ENCODE peak calls at places on chromosome 3, in seven cellular contexts. X is suprapubic skin, H is gastrocnemius medialis, L is stomach, I is Peyer's patch, F is right cardiac atrium, W is PC-9. U is an unnamed sample.

GRCh38 chr3:123138819-123139517 is 62.8 kb upstream of the SEC22A start:
- DNase-seq in X (no peak), H (no peak), L (no peak), I (no peak), F (no peak), W (no peak), U (no peak)

GRCh38 chr3:45464336-45464809 is 76.0 kb downstream of the LARS2 start:
- DNase-seq in X (peak; percentile 53), H (no peak), L (no peak), I (no peak), F (peak; percentile 75), W (no peak), U (no peak)

GRCh38 chr3:43692085-43692484 is 1.3 kb downstream of the ABHD5 start:
- DNase-seq in X (no peak), H (no peak), L (no peak), I (no peak), F (no peak), W (peak; percentile 83), U (no peak)

GRCh38 chr3:115655761-115656282 is 32.5 kb downstream of the GAP43 start:
- DNase-seq in X (no peak), H (no peak), L (no peak), I (no peak), F (no peak), W (no peak), U (no peak)

GRCh38 chr3:116179091-116179490 is 266.2 kb downstream of the LSAMP start:
- DNase-seq in X (no peak), H (no peak), L (no peak), I (no peak), F (no peak), W (no peak), U (no peak)

GRCh38 chr3:4314688-4315087 is 11.5 kb downstream of the SETMAR start:
- DNase-seq in X (no peak), H (no peak), L (no peak), I (no peak), F (no peak), W (no peak), U (no peak)

GRCh38 chr3:126998320-126998719 is 15.4 kb downstream of the PLXNA1 start:
- DNase-seq in X (no peak), H (no peak), L (no peak), I (no peak), F (no peak), W (no peak), U (no peak)

GRCh38 chr3:120049881-120050539 is 44.2 kb downstream of the GSK3B start:
- DNase-seq in X (no peak), H (no peak), L (no peak), I (no peak), F (no peak), W (no peak), U (no peak)

GRCh38 chr3:41966206-41966605 is 4.3 kb upstream of the ULK4 start:
- DNase-seq in X (no peak), H (no peak), L (no peak), I (no peak), F (no peak), W (no peak), U (no peak)

GRCh38 chr3:41265823-41266273 is 66.5 kb downstream of the CTNNB1 start:
- DNase-seq in X (no peak), H (no peak), L (no peak), I (no peak), F (no peak), W (no peak), U (no peak)

GRCh38 chr3:111803123-111803593 is 55.9 kb upstream of the PHLDB2 start:
- DNase-seq in X (peak; percentile 91), H (peak; percentile 34), L (peak; percentile 33), I (peak; percentile 27), F (peak; percentile 75), W (peak; percentile 98), U (peak; percentile 90)

GRCh38 chr3:67947808-67948508 is 293.5 kb upstream of the SUCLG2 start:
- DNase-seq in X (no peak), H (no peak), L (no peak), I (peak; percentile 36), F (no peak), W (no peak), U (no peak)

GRCh38 chr3:16134173-16134928 is 40.1 kb upstream of the GALNT15 start:
- DNase-seq in X (no peak), H (no peak), L (no peak), I (no peak), F (no peak), W (no peak), U (no peak)

GRCh38 chr3:194397757-194398312 is 1.2 kb downstream of the GP5 start:
- DNase-seq in X (no peak), H (no peak), L (no peak), I (no peak), F (peak; percentile 68), W (no peak), U (no peak)

GRCh38 chr3:43291546-43291945 is 5.2 kb downstream of the SNRK start:
- DNase-seq in X (no peak), H (no peak), L (no peak), I (no peak), F (no peak), W (no peak), U (no peak)

GRCh38 chr3:124887177-124887995 is at the start of gene ITGB5:
- DNase-seq in X (peak; percentile 87), H (peak; percentile 81), L (peak; percentile 83), I (no peak), F (peak; percentile 94), W (peak; percentile 56), U (peak; percentile 82)

GRCh38 chr3:124887996-124888298 is 782 bp upstream of the ITGB5 start:
- DNase-seq in X (no peak), H (no peak), L (no peak), I (no peak), F (no peak), W (no peak), U (no peak)

GRCh38 chr3:124885466-124886167 is 1.5 kb downstream of the ITGB5 start:
- DNase-seq in X (no peak), H (no peak), L (no peak), I (no peak), F (no peak), W (no peak), U (no peak)

GRCh38 chr3:124888482-124889441 is 1.6 kb upstream of the ITGB5 start:
- DNase-seq in X (no peak), H (no peak), L (no peak), I (no peak), F (no peak), W (no peak), U (no peak)

DNA sequence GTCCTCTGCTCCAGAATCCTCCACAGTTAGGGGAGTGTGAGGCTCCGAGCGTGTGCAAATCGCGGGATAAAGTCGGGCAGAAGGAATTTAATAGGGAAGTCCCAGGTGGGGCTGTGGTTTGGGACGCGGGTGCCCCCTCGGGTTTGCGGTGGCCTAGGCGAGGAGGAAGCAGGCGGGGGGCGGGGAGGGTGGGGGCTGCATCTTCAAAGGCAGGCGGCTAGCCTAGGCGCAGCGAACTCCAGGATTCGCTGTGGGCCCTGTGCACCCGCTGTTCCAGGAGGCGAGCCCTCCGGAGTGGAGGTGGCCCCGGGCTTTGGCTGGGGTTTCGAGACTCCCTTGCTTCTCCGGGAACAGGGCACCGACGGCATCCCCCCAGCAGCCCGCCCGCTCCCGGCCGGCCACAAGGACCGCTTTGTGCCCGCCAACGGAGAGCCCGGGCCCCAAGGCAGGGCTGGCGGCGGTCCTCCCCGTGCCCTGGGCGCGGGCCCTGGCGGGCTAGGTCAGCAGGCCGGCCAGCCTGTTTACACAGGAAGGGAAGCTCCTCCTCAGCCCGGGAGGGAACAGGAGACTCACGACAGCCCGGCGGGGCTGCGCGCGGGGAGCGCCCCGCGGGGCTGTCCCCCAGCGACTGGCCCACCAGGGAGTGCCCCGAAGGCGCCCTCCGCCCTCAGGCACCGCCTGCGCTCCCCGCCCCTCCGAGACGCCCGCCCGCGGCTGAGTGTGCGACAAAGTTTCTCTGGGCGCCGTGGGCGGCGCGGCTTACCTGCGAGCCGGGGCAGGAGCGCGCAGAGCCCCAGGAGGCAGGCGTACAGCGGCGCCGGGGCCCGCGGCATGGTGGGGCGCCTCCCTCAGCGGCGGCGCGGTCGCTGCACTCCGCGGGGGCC is 755 bp downstream of the ITGB5 start:
- DNase-seq in X (peak; percentile 72), H (peak; percentile 32), L (peak; percentile 71), I (no peak), F (peak; percentile 78), W (peak; percentile 56), U (no peak)
- H3K27ac ChIP-seq in X (peak overlapping the region; percentile 97), H (peak overlapping the region; percentile 92), L (peak overlapping the region; percentile 93), I (peak overlapping the region; percentile 96), F (peak overlapping the region; percentile 37), W (peak overlapping the region; percentile 69), U (peak overlapping the region; percentile 78)

GRCh38 chr3:187293977-187294376 is 2.4 kb upstream of the MASP1 start:
- DNase-seq in X (no peak), H (no peak), L (no peak), I (no peak), F (no peak), W (no peak), U (no peak)
- H3K27ac ChIP-seq in X (peak overlapping the region; percentile 34), H (no peak overlapping the region), L (no peak overlapping the region), I (no peak overlapping the region), F (peak overlapping the region; percentile 20), W (no peak overlapping the region), U (no peak overlapping the region)

GRCh38 chr3:31466866-31467265 is 65.9 kb upstream of the STT3B start:
- DNase-seq in X (no peak), H (no peak), L (no peak), I (no peak), F (no peak), W (no peak), U (no peak)
- H3K27ac ChIP-seq in X (no peak overlapping the region), H (no peak overlapping the region), L (no peak overlapping the region), I (no peak overlapping the region), F (no peak overlapping the region), W (no peak overlapping the region), U (no peak overlapping the region)

GRCh38 chr3:171979081-171979480 is 60.3 kb upstream of the FNDC3B start:
- DNase-seq in X (no peak), H (no peak), L (no peak), I (no peak), F (no peak), W (no peak), U (no peak)

GRCh38 chr3:171977426-171977825 is 62.0 kb upstream of the FNDC3B start:
- DNase-seq in X (no peak), H (no peak), L (no peak), I (no peak), F (no peak), W (peak; percentile 31), U (no peak)

GRCh38 chr3:171976526-171976925 is 62.9 kb upstream of the FNDC3B start:
- DNase-seq in X (no peak), H (no peak), L (no peak), I (no peak), F (no peak), W (peak; percentile 1), U (no peak)

GRCh38 chr3:171978390-171978789 is 61.0 kb upstream of the FNDC3B start:
- DNase-seq in X (no peak), H (no peak), L (no peak), I (no peak), F (no peak), W (peak; percentile 1), U (no peak)

GRCh38 chr3:171977860-171978259 is 61.5 kb upstream of the FNDC3B start:
- DNase-seq in X (no peak), H (no peak), L (no peak), I (no peak), F (no peak), W (peak; percentile 19), U (no peak)
- H3K27ac ChIP-seq in X (no peak overlapping the region), H (no peak overlapping the region), L (no peak overlapping the region), I (no peak overlapping the region), F (no peak overlapping the region), W (no peak overlapping the region), U (no peak overlapping the region)

GRCh38 chr3:141262306-141262705 is 30.7 kb downstream of the PXYLP1 start:
- DNase-seq in X (no peak), H (no peak), L (no peak), I (no peak), F (no peak), W (no peak), U (no peak)
- H3K27ac ChIP-seq in X (no peak overlapping the region), H (no peak overlapping the region), L (no peak overlapping the region), I (no peak overlapping the region), F (no peak overlapping the region), W (no peak overlapping the region), U (no peak overlapping the region)

GRCh38 chr3:51999861-52000260 is 4.2 kb upstream of the RPL29 start:
- DNase-seq in X (no peak), H (no peak), L (no peak), I (no peak), F (peak; percentile 24), W (no peak), U (no peak)
- H3K27ac ChIP-seq in X (no peak overlapping the region), H (no peak overlapping the region), L (no peak overlapping the region), I (no peak overlapping the region), F (no peak overlapping the region), W (no peak overlapping the region), U (no peak overlapping the region)

U was measured in RWPE2.